ENCODE peak calls at places on chromosomes 2 and 18, in seven cellular contexts. J is neural progenitor cell; S is uterus; D is body of pancreas; L is CD8-positive, alpha-beta T cell; O is ovary; U is tibial artery. A is an unnamed sample.

GRCh38 chr2:70094978-70095832 is 7.9 kb downstream of the PCBP1 start:
- DNase-seq in U (peak; percentile 91), J (no peak), S (peak; percentile 54), L (peak; percentile 60), D (peak; percentile 85), O (no peak), A (no peak)

GRCh38 chr2:53021285-53021684 is 746.3 kb upstream of the CHAC2 start:
- DNase-seq in S (no peak), U (no peak), L (no peak), J (no peak), D (no peak), O (no peak), A (no peak)

GRCh38 chr2:66840321-66841014 is 405.5 kb downstream of the MEIS1 start:
- DNase-seq in S (no peak), J (no peak), D (no peak), U (no peak), L (no peak), O (no peak), A (no peak)

GRCh38 chr2:15599994-15600393 is 8.3 kb downstream of the DDX1 start:
- DNase-seq in D (no peak), S (no peak), J (no peak), O (no peak), U (no peak), L (no peak), A (no peak)

GRCh38 chr18:13026583-13027270 is 35.6 kb downstream of the CEP192 start:
- DNase-seq in O (no peak), U (no peak), D (no peak), L (no peak), S (no peak), J (no peak), A (no peak)

GRCh38 chr2:83054751-83055150 is 1404.3 kb downstream of the SUCLG1 start:
- DNase-seq in L (no peak), U (no peak), S (no peak), D (no peak), J (no peak), O (no peak), A (no peak)

GRCh38 chr2:168798076-168798887 is 4.2 kb upstream of the NOSTRIN start:
- DNase-seq in U (no peak), L (no peak), D (no peak), O (no peak), J (peak; percentile 56), S (no peak), A (no peak)

GRCh38 chr2:209687261-209687660 is 84.4 kb upstream of the UNC80 start:
- DNase-seq in D (no peak), O (no peak), U (no peak), S (no peak), L (no peak), J (no peak), A (no peak)

GRCh38 chr2:38260469-38260868 is 116.6 kb downstream of the ATL2 start:
- DNase-seq in U (no peak), L (no peak), S (no peak), O (no peak), D (no peak), J (no peak), A (no peak)

GRCh38 chr18:8011906-8012305 is 444.8 kb downstream of the PTPRM start:
- DNase-seq in J (peak; percentile 17), O (no peak), L (no peak), U (no peak), D (no peak), S (no peak), A (no peak)

GRCh38 chr2:45946023-45946422 is 294.5 kb downstream of the PRKCE start:
- DNase-seq in S (no peak), L (no peak), D (no peak), J (no peak), U (no peak), O (no peak), A (no peak)

GRCh38 chr18:78913830-78914585 is 65.6 kb upstream of the SALL3 start:
- DNase-seq in O (no peak), J (no peak), D (no peak), L (no peak), S (no peak), U (no peak), A (no peak)

GRCh38 chr2:62340981-62341624 is 145.2 kb downstream of the B3GNT2 start:
- DNase-seq in U (no peak), L (no peak), D (peak; percentile 35), O (no peak), S (peak; percentile 32), J (no peak), A (peak; percentile 37)

GRCh38 chr2:6535572-6535971 is 330.1 kb downstream of the CMPK2 start:
- DNase-seq in S (no peak), L (no peak), D (no peak), O (no peak), J (peak; percentile 71), U (no peak), A (no peak)

GRCh38 chr2:235556086-235556485 is 62.2 kb downstream of the AGAP1 start:
- DNase-seq in L (no peak), S (no peak), D (no peak), O (no peak), U (no peak), J (no peak), A (no peak)

GRCh38 chr2:57881998-57882884 is 164.4 kb upstream of the VRK2 start:
- DNase-seq in U (no peak), J (no peak), S (no peak), O (no peak), L (no peak), D (no peak), A (no peak)

GRCh38 chr2:57884281-57884680 is 162.3 kb upstream of the VRK2 start:
- DNase-seq in D (no peak), L (no peak), U (no peak), S (no peak), J (no peak), O (no peak), A (no peak)

GRCh38 chr2:57882895-57883515 is 163.6 kb upstream of the VRK2 start:
- DNase-seq in S (no peak), D (peak; percentile 13), U (no peak), J (no peak), L (no peak), O (no peak), A (no peak)

GRCh38 chr2:57888463-57888862 is 158.1 kb upstream of the VRK2 start:
- DNase-seq in S (no peak), D (no peak), U (no peak), O (no peak), J (no peak), L (no peak), A (no peak)

GRCh38 chr2:57886196-57886786 is 160.3 kb upstream of the VRK2 start:
- DNase-seq in S (no peak), L (no peak), J (peak; percentile 3), D (no peak), O (no peak), U (no peak), A (no peak)
- H3K27ac ChIP-seq in S (no peak overlapping the region), L (no peak overlapping the region), J (no peak overlapping the region), D (no peak overlapping the region), O (no peak overlapping the region), U (no peak overlapping the region), A (no peak overlapping the region)

GRCh38 chr2:85754313-85755095 is 713 bp downstream of the ATOH8 start:
- DNase-seq in S (peak; percentile 51), O (no peak), L (no peak), J (peak; percentile 86), D (peak; percentile 60), U (peak; percentile 72), A (peak; percentile 71)
- TF ChIP-seq CTCF in S (peak; percentile 61), O (no peak), L (no peak), J (peak; percentile 33), D (peak; percentile 11), U (peak; percentile 30), A (peak; percentile 15)

DNA sequence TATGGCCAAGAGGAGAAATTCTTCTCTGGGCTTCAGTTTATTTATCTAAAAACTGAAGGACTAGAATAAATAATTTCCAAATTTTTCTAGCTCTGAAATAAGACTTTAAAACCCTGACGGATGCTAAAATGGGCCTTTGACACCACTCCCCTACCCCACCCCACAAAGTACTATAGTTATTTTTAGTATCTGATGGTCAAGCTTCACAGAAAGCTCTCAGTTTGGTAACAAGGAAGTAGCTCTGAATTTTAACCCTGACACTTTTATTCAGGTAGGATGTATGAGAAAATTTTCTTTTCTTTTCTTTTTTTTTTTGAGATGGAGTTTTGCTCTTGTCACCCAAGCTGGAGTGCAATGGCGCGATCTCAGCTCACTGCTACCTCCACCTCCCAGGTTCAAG is 2.4 kb downstream of the RBKS start:
- DNase-seq in D (no peak), U (no peak), J (no peak), S (no peak), L (no peak), O (no peak), A (no peak)
- H3K4me3 ChIP-seq in D (no peak overlapping the region), U (no peak overlapping the region), J (no peak overlapping the region), S (no peak overlapping the region), L (no peak overlapping the region), O (no peak overlapping the region), A (no peak overlapping the region)

GRCh38 chr2:232872826-232873225 is 2.8 kb downstream of the SNORC start:
- DNase-seq in O (no peak), D (no peak), L (no peak), U (peak; percentile 35), J (no peak), S (no peak), A (peak; percentile 30)

GRCh38 chr2:232875256-232876070 is 5.4 kb downstream of the SNORC start:
- DNase-seq in S (no peak), L (no peak), O (no peak), J (peak; percentile 57), D (no peak), U (peak; percentile 45), A (peak; percentile 52)

GRCh38 chr2:232873292-232873908 is 3.3 kb downstream of the SNORC start:
- DNase-seq in D (no peak), O (no peak), S (no peak), U (peak; percentile 57), J (no peak), L (no peak), A (peak; percentile 37)

GRCh38 chr2:232874677-232875223 is 4.7 kb downstream of the SNORC start:
- DNase-seq in S (no peak), D (no peak), O (no peak), L (no peak), J (no peak), U (peak; percentile 60), A (no peak)

DNA sequence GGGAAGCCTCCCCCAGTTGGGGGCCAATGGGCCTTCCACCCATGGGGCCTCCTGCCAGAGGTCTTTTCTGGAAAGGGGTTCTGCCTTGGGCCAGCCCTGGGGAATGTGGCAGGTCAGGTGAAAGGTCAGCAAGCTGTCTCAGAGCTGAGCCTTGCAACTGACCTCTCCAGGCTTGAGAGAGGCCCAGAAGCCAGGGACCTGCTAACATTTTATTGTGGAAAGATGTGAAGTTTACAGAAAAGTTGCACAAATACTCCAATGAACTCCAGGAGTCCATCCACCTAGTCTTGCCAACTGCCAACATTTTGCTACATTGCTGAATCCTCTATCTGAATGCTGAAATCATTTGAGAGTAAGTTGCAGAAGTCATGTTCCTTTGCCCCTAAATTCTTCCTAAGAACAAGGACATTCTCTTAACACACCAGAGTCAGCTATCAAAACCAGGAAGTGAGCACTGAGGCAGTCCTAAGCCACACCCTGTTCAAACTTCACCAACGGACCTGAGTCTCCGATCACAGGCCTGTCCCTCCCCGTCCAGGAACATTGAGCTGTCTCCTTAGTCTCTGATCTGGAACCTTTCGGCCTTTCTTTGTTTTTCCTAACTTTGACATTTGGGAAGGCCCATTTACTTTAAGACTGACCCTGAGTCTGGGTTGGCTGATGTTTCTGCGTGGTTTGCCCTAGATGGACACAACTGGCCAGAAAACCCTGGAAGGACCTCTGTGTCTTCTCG is 4.0 kb downstream of the SNORC start:
- DNase-seq in J (no peak), U (no peak), D (peak; percentile 10), L (no peak), O (no peak), S (no peak), A (no peak)
- H3K27ac ChIP-seq in J (no peak overlapping the region), U (no peak overlapping the region), D (no peak overlapping the region), L (no peak overlapping the region), O (no peak overlapping the region), S (no peak overlapping the region), A (no peak overlapping the region)

GRCh38 chr2:181891258-181891965 is at the start of gene ITPRID2:
- DNase-seq in S (peak; percentile 81), L (peak; percentile 59), J (peak; percentile 94), U (peak; percentile 92), D (peak; percentile 91), O (peak; percentile 71), A (peak; percentile 91)
- TF ChIP-seq CTCF in S (peak; percentile 28), L (no peak), J (peak; percentile 29), U (peak; percentile 58), D (no peak), O (no peak), A (peak; percentile 49)

A was measured in psoas muscle.